ENCODE peak calls at places on chromosomes 13 and 19, in four cellular contexts. E is activated gamma-delta T cell treated with anti-CD3 and anti-CD28 coated beads, Interleukin-2, amount 50 U/mL, for 16 hours; Y is hepatic stellate cell; R is anterior cingulate cortex. S is an unnamed sample.

GRCh38 chr19:52533901-52534300 is 6.4 kb downstream of the ZNF808 start:
- DNase-seq in E (no peak), Y (no peak), R (no peak), S (peak)

GRCh38 chr19:50925734-50926133 is 14.5 kb upstream of the KLK4 start:
- DNase-seq in E (no peak), Y (no peak), R (no peak), S (no peak)

GRCh38 chr13:110495376-110495775 is 66.1 kb downstream of the RAB20 start:
- DNase-seq in E (no peak), Y (no peak), R (no peak), S (no peak)

GRCh38 chr13:93843082-93843481 is 616.5 kb downstream of the GPC6 start:
- DNase-seq in E (no peak), Y (no peak), R (no peak), S (no peak)

GRCh38 chr13:83065136-83065535 is 817.1 kb downstream of the SLITRK1 start:
- DNase-seq in E (no peak), Y (no peak), R (no peak), S (peak)

GRCh38 chr13:84360843-84361242 is 478.6 kb upstream of the SLITRK1 start:
- DNase-seq in E (no peak), Y (no peak), R (no peak), S (no peak)

GRCh38 chr19:42255766-42256750 is 1.1 kb upstream of the ERF start:
- DNase-seq in E (no peak), Y (peak), R (peak), S (peak)

GRCh38 chr19:10872551-10873107 is 1.3 kb downstream of the CARM1 start:
- DNase-seq in E (no peak), Y (no peak), R (no peak), S (no peak)

GRCh38 chr13:30934381-30934780 is 1.9 kb downstream of the TEX26 start:
- DNase-seq in E (no peak), Y (no peak), R (no peak), S (no peak)

GRCh38 chr13:34346626-34347025 is 528.7 kb downstream of the RFC3 start:
- DNase-seq in E (no peak), Y (no peak), R (no peak), S (no peak)

GRCh38 chr13:52846567-52847321 is 1.7 kb downstream of the PCDH8 start:
- DNase-seq in E (no peak), Y (no peak), R (peak), S (no peak)

GRCh38 chr13:110134801-110135200 is 172.2 kb downstream of the COL4A1 start:
- DNase-seq in E (no peak), Y (peak), R (no peak), S (peak)

GRCh38 chr13:88764103-88764502 is 1092.9 kb downstream of the SLITRK5 start:
- DNase-seq in E (no peak), Y (no peak), R (no peak), S (no peak)

GRCh38 chr13:93226623-93227279 is at the start of gene GPC6:
- DNase-seq in E (no peak), Y (peak), R (peak), S (no peak)

GRCh38 chr13:112450118-112450517 is 74.0 kb downstream of the SPACA7 start:
- DNase-seq in E (no peak), Y (no peak), R (no peak), S (no peak)

GRCh38 chr13:114097504-114097892 is 34.9 kb downstream of the RASA3 start:
- DNase-seq in E (no peak), Y (no peak), R (no peak), S (no peak)

GRCh38 chr19:30671622-30672051 is 299.5 kb downstream of the ZNF536 start:
- DNase-seq in E (no peak), Y (no peak), R (no peak), S (no peak)

GRCh38 chr19:38892841-38893240 is 6.6 kb downstream of the SIRT2 start:
- DNase-seq in E (no peak), Y (no peak), R (no peak), S (no peak)

GRCh38 chr19:48190288-48191284 is 20.1 kb downstream of the ZSWIM9 start:
- DNase-seq in E (peak), Y (no peak), R (peak), S (no peak)

GRCh38 chr19:11088508-11089253 is 582 bp upstream of the LDLR start:
- DNase-seq in E (no peak), Y (no peak), R (no peak), S (peak)

GRCh38 chr19:29524912-29525870 is 603 bp upstream of the VSTM2B start:
- DNase-seq in E (no peak), Y (no peak), R (peak), S (no peak)

GRCh38 chr13:113669871-113670341 is 2.9 kb downstream of the GRK1 start:
- DNase-seq in E (no peak), Y (no peak), R (no peak), S (no peak)

GRCh38 chr19:4391701-4392543 is 8.4 kb downstream of the SH3GL1 start:
- DNase-seq in E (no peak), Y (peak), R (no peak), S (peak)

GRCh38 chr19:19160489-19161035 is 9.5 kb downstream of the MEF2B start:
- DNase-seq in E (no peak), Y (no peak), R (no peak), S (no peak)

GRCh38 chr19:41860419-41861097 is 503 bp downstream of the RPS19 start:
- DNase-seq in E (no peak), Y (no peak), R (no peak), S (no peak)

GRCh38 chr19:12867120-12868099 is 13.8 kb downstream of the DNASE2 start:
- DNase-seq in E (no peak), Y (peak), R (no peak), S (no peak)

GRCh38 chr19:10503002-10503789 is at the start of gene KEAP1:
- DNase-seq in E (no peak), Y (peak), R (no peak), S (no peak)

GRCh38 chr13:77545626-77546412 is 10.3 kb downstream of the SCEL start:
- DNase-seq in E (no peak), Y (no peak), R (no peak), S (no peak)

GRCh38 chr19:801030-801860 is 4.0 kb downstream of the PTBP1 start:
- DNase-seq in E (no peak), Y (no peak), R (no peak), S (no peak)

GRCh38 chr13:45870232-45870631 is 18.7 kb upstream of the SIAH3 start:
- DNase-seq in E (no peak), Y (no peak), R (no peak), S (no peak)

GRCh38 chr19:56538761-56539263 is at the start of gene ZFP28:
- DNase-seq in E (no peak), Y (no peak), R (peak), S (no peak)

GRCh38 chr19:39846678-39847486 is 703 bp upstream of the FBL start:
- DNase-seq in E (no peak), Y (no peak), R (no peak), S (no peak)